ENCODE peak calls at places on chromosomes 5 and 9, in ten cellular contexts. C, N, I, K, D, L, A, E, X and H are unnamed samples.

GRCh38 chr9:83473488-83473971 is 64.7 kb downstream of the FRMD3 start:
- DNase-seq in C (no peak), N (no peak), I (no peak), K (no peak), D (peak), L (no peak), A (no peak), E (no peak), X (peak), H (no peak)

GRCh38 chr5:154267516-154267915 is 77.0 kb downstream of the GALNT10 start:
- DNase-seq in C (no peak), N (no peak), I (no peak), K (no peak), D (peak), L (no peak), A (no peak), E (no peak), X (no peak), H (no peak)

GRCh38 chr5:179119415-179120170 is 59.4 kb downstream of the ZNF354C start:
- DNase-seq in C (no peak), N (no peak), I (no peak), K (no peak), D (no peak), L (peak), A (peak), E (peak), X (no peak), H (no peak)

GRCh38 chr9:135763716-135764446 is 61.9 kb downstream of the KCNT1 start:
- DNase-seq in C (no peak), N (no peak), I (no peak), K (no peak), D (no peak), L (no peak), A (no peak), E (no peak), X (no peak), H (no peak)

GRCh38 chr5:88882321-88883038 is 504 bp downstream of the MEF2C start:
- DNase-seq in C (no peak), N (no peak), I (no peak), K (no peak), D (peak), L (no peak), A (no peak), E (no peak), X (no peak), H (peak)

GRCh38 chr9:83219154-83219923 is 156.4 kb upstream of the RASEF start:
- DNase-seq in C (peak), N (peak), I (peak), K (peak), D (peak), L (no peak), A (peak), E (no peak), X (no peak), H (peak)

GRCh38 chr5:162657076-162657475 is 589.5 kb downstream of the GABRG2 start:
- DNase-seq in C (no peak), N (no peak), I (no peak), K (no peak), D (no peak), L (no peak), A (no peak), E (no peak), X (no peak), H (no peak)

GRCh38 chr5:114192108-114192507 is 169.8 kb upstream of the KCNN2 start:
- DNase-seq in C (no peak), N (peak), I (no peak), K (no peak), D (peak), L (no peak), A (no peak), E (no peak), X (no peak), H (no peak)

GRCh38 chr9:83013867-83014605 is 48.9 kb downstream of the RASEF start:
- DNase-seq in C (no peak), N (no peak), I (no peak), K (no peak), D (peak), L (no peak), A (no peak), E (no peak), X (no peak), H (no peak)

GRCh38 chr5:111072949-111073682 is 1.6 kb downstream of the TSLP start:
- DNase-seq in C (peak), N (peak), I (peak), K (peak), D (no peak), L (peak), A (peak), E (peak), X (no peak), H (peak)

GRCh38 chr9:91047993-91048607 is 246.5 kb downstream of the SYK start:
- DNase-seq in C (no peak), N (peak), I (no peak), K (no peak), D (peak), L (no peak), A (no peak), E (no peak), X (no peak), H (no peak)

GRCh38 chr9:99101812-99102211 is 3.1 kb upstream of the TGFBR1 start:
- DNase-seq in C (no peak), N (no peak), I (no peak), K (no peak), D (no peak), L (no peak), A (no peak), E (no peak), X (no peak), H (no peak)

GRCh38 chr5:129652353-129653138 is 95.3 kb upstream of the MINAR2 start:
- DNase-seq in C (no peak), N (peak), I (no peak), K (no peak), D (no peak), L (no peak), A (no peak), E (no peak), X (no peak), H (no peak)

GRCh38 chr9:72274916-72275315 is 90.1 kb downstream of the ZFAND5 start:
- DNase-seq in C (no peak), N (peak), I (no peak), K (no peak), D (no peak), L (no peak), A (no peak), E (no peak), X (no peak), H (no peak)

GRCh38 chr5:10528056-10528816 is 35.6 kb upstream of the ANKRD33B start:
- DNase-seq in C (no peak), N (peak), I (no peak), K (no peak), D (peak), L (no peak), A (no peak), E (no peak), X (no peak), H (no peak)

GRCh38 chr9:70315389-70315788 is 56.6 kb downstream of the SMC5 start:
- DNase-seq in C (no peak), N (peak), I (no peak), K (no peak), D (peak), L (no peak), A (no peak), E (no peak), X (no peak), H (no peak)

GRCh38 chr5:159097461-159098284 is 2.0 kb downstream of the EBF1 start:
- DNase-seq in C (no peak), N (no peak), I (no peak), K (no peak), D (peak), L (peak), A (peak), E (no peak), X (no peak), H (peak)

GRCh38 chr5:105619725-105620124 is 2051.0 kb downstream of the EFNA5 start:
- DNase-seq in C (no peak), N (no peak), I (no peak), K (no peak), D (no peak), L (no peak), A (no peak), E (no peak), X (no peak), H (no peak)

GRCh38 chr9:125626187-125626586 is 80.8 kb downstream of the MAPKAP1 start:
- DNase-seq in C (no peak), N (no peak), I (no peak), K (no peak), D (no peak), L (no peak), A (no peak), E (no peak), X (no peak), H (no peak)

GRCh38 chr5:54804086-54804485 is 181.3 kb downstream of the ESM1 start:
- DNase-seq in C (no peak), N (no peak), I (no peak), K (no peak), D (peak), L (no peak), A (no peak), E (no peak), X (no peak), H (no peak)

GRCh38 chr9:27933210-27934062 is 360.2 kb upstream of the C9orf72 start:
- DNase-seq in C (no peak), N (no peak), I (no peak), K (no peak), D (no peak), L (no peak), A (no peak), E (no peak), X (no peak), H (no peak)

GRCh38 chr5:173691931-173692330 is 75.5 kb upstream of the BOD1 start:
- DNase-seq in C (no peak), N (no peak), I (no peak), K (no peak), D (no peak), L (no peak), A (no peak), E (no peak), X (no peak), H (no peak)

GRCh38 chr5:157983906-157984551 is 125.1 kb upstream of the CLINT1 start:
- DNase-seq in C (no peak), N (no peak), I (no peak), K (no peak), D (no peak), L (no peak), A (no peak), E (no peak), X (no peak), H (no peak)

GRCh38 chr9:105062222-105062850 is 134.4 kb upstream of the ABCA1 start:
- DNase-seq in C (no peak), N (no peak), I (no peak), K (no peak), D (no peak), L (no peak), A (no peak), E (no peak), X (no peak), H (no peak)

GRCh38 chr5:64811050-64811640 is 42.4 kb downstream of the CWC27 start:
- DNase-seq in C (peak), N (peak), I (peak), K (no peak), D (peak), L (no peak), A (no peak), E (no peak), X (peak), H (peak)

GRCh38 chr9:85543196-85543595 is 198.6 kb downstream of the AGTPBP1 start:
- DNase-seq in C (no peak), N (no peak), I (no peak), K (no peak), D (no peak), L (no peak), A (no peak), E (no peak), X (no peak), H (no peak)

GRCh38 chr9:2157277-2158105 is 142.3 kb downstream of the SMARCA2 start:
- DNase-seq in C (peak), N (peak), I (peak), K (no peak), D (peak), L (peak), A (peak), E (no peak), X (no peak), H (no peak)

GRCh38 chr5:180333661-180334060 is 19.5 kb downstream of the GFPT2 start:
- DNase-seq in C (no peak), N (peak), I (peak), K (no peak), D (peak), L (no peak), A (peak), E (no peak), X (no peak), H (no peak)

GRCh38 chr5:180330810-180331646 is 22.1 kb downstream of the GFPT2 start:
- DNase-seq in C (peak), N (peak), I (peak), K (no peak), D (peak), L (no peak), A (peak), E (peak), X (no peak), H (no peak)

GRCh38 chr5:180331647-180331950 is 21.5 kb downstream of the GFPT2 start:
- DNase-seq in C (no peak), N (no peak), I (peak), K (no peak), D (no peak), L (no peak), A (peak), E (no peak), X (no peak), H (no peak)

GRCh38 chr5:180332861-180333260 is 20.3 kb downstream of the GFPT2 start:
- DNase-seq in C (no peak), N (no peak), I (no peak), K (no peak), D (no peak), L (no peak), A (no peak), E (no peak), X (no peak), H (no peak)

DNA sequence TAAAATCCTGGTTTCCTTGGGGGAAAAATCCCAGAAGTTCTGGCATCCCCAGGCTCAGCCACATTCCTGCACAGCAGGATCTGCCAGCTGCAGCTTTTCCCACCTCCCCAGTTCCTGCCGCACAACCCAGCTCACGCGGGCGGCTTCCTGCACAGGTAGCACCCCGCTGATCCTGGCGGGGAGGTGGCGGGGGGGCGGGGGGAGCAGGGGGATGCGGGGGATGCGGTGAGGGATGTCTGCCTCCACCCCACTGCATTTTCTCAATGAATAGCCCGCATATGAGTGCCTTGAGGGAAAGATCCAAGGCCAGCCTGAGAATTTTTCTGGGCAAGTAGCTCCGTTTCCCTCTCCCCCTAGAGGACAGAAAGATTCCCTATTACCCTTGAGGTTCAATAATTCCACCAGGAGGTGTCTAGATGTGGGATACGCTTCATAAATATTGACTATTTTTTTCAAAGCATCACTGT is 21.1 kb downstream of the GFPT2 start:
- DNase-seq in C (no peak), N (peak), I (peak), K (no peak), D (peak), L (no peak), A (peak), E (no peak), X (no peak), H (peak)
- TF ChIP-seq CTCF in C (no peak), N (no peak), I (peak), K (peak), D (peak), L (no peak), A (no peak), E (no peak), X (no peak), H (peak)

DNA sequence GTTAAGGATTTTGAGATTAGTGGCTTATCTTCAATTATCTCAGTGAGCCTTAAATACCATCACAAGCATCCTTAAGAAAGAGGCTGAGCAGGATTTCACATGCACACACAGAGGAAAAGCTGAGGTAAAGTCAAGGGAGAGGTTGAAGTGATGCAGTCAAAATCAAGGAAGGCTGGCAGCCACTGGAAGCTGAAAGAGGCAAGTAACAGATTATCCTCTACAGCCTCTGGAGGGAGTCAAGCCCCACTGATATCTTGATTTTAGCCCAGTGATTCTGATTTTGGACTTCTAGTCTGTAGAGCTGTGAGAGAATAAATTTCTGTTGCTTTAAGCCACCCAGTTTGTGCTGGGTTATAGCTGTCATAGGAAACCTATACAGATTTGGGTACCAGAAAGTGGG is 80.1 kb downstream of the ANKRD31 start:
- DNase-seq in C (peak), N (peak), I (no peak), K (no peak), D (no peak), L (no peak), A (no peak), E (no peak), X (no peak), H (no peak)
- TF ChIP-seq CTCF in C (peak), N (no peak), I (no peak), K (peak), D (peak), L (peak), A (no peak), E (no peak), X (no peak), H (no peak)

GRCh38 chr9:3332802-3333201 is 193.0 kb downstream of the RFX3 start:
- DNase-seq in C (no peak), N (no peak), I (no peak), K (no peak), D (peak), L (no peak), A (no peak), E (no peak), X (no peak), H (no peak)

GRCh38 chr9:3329361-3329760 is 196.4 kb downstream of the RFX3 start:
- DNase-seq in C (no peak), N (peak), I (no peak), K (no peak), D (peak), L (no peak), A (no peak), E (no peak), X (no peak), H (no peak)

GRCh38 chr9:3330792-3331420 is 194.9 kb downstream of the RFX3 start:
- DNase-seq in C (no peak), N (peak), I (peak), K (no peak), D (peak), L (no peak), A (no peak), E (no peak), X (no peak), H (no peak)

GRCh38 chr9:3336951-3337350 is 188.8 kb downstream of the RFX3 start:
- DNase-seq in C (no peak), N (no peak), I (no peak), K (no peak), D (no peak), L (no peak), A (no peak), E (no peak), X (no peak), H (no peak)

GRCh38 chr9:3331801-3332200 is 194.0 kb downstream of the RFX3 start:
- DNase-seq in C (peak), N (no peak), I (no peak), K (no peak), D (no peak), L (no peak), A (no peak), E (no peak), X (no peak), H (no peak)
- TF ChIP-seq CTCF in C (no peak), N (peak), I (peak), K (peak), D (peak), L (no peak), A (peak), E (no peak), X (peak), H (no peak)

DNA sequence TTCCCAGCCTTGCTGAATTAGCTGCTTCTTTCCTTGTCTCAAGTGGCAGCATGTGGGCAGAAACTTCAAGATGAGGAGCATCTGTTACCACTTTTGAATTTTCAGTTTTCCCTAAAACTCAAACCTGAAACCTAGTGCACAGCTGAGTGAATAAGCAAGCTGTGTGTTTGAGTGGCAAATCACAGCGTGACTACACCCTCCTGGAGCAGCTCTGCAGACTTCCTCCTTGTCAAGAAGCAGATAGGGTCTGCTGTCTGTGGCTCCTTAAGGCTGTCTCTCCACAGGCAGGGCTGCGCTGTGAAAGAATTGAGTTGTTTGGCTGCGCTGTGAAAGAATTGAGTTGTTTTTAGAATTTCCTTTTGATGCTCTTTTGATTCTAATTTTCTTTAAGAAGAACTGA is 179.7 kb upstream of the HAPLN1 start:
- DNase-seq in C (no peak), N (no peak), I (no peak), K (peak), D (peak), L (no peak), A (no peak), E (no peak), X (no peak), H (no peak)
- TF ChIP-seq CTCF in C (no peak), N (no peak), I (no peak), K (no peak), D (no peak), L (no peak), A (no peak), E (no peak), X (no peak), H (no peak)

GRCh38 chr5:3825888-3826465 is 230.3 kb downstream of the IRX1 start:
- DNase-seq in C (no peak), N (no peak), I (no peak), K (no peak), D (no peak), L (no peak), A (no peak), E (no peak), X (no peak), H (no peak)

GRCh38 chr5:3827624-3828023 is 232.0 kb downstream of the IRX1 start:
- DNase-seq in C (no peak), N (no peak), I (no peak), K (no peak), D (no peak), L (no peak), A (no peak), E (no peak), X (no peak), H (no peak)

GRCh38 chr5:3833566-3833965 is 237.9 kb downstream of the IRX1 start:
- DNase-seq in C (no peak), N (no peak), I (no peak), K (no peak), D (no peak), L (no peak), A (no peak), E (no peak), X (no peak), H (no peak)

GRCh38 chr5:3828761-3829160 is 233.1 kb downstream of the IRX1 start:
- DNase-seq in C (no peak), N (no peak), I (no peak), K (no peak), D (no peak), L (no peak), A (no peak), E (no peak), X (no peak), H (no peak)
- TF ChIP-seq CTCF in C (no peak), N (no peak), I (no peak), K (peak), D (no peak), L (no peak), A (no peak), E (no peak), X (no peak), H (no peak)

GRCh38 chr9:89428901-89429890 is 68.7 kb downstream of the SEMA4D start:
- DNase-seq in C (no peak), N (no peak), I (no peak), K (no peak), D (no peak), L (peak), A (no peak), E (no peak), X (no peak), H (peak)
- TF ChIP-seq CTCF in C (no peak), N (no peak), I (no peak), K (peak), D (peak), L (peak), A (no peak), E (no peak), X (peak), H (peak)

DNA sequence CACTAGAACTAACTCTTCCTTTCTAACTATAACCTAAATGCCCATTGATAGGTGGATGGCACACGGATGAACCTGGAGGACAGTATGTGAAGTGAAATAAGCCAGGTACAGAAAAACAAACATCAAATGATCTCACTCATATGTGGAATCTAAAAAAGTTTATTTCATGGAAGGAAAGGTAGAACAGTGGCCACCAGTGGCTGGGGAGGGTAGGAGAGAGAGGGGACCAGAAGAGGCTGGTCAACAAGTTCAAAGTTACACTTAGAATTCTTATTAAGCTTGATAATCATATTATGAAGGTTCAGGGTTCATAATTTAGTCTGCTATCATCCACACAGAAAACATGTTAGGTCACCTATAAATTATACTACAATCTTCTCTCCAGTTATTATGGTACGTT is 107.6 kb upstream of the SLC12A2 start:
- DNase-seq in C (no peak), N (no peak), I (no peak), K (no peak), D (no peak), L (no peak), A (no peak), E (no peak), X (no peak), H (no peak)
- TF ChIP-seq CTCF in C (no peak), N (no peak), I (no peak), K (peak), D (no peak), L (no peak), A (no peak), E (no peak), X (peak), H (no peak)